ENCODE peak calls at places on chromosomes 13 and 19, in ten cellular contexts. Z, Y, W, C, R, A, B, I, K and E are unnamed samples.

GRCh38 chr13:35524192-35524591 is 47.7 kb upstream of the MAB21L1 start:
- DNase-seq in Z (no peak), Y (no peak), W (no peak), C (no peak), R (no peak), A (no peak), B (no peak), I (no peak), K (no peak), E (no peak)

GRCh38 chr13:79270859-79271258 is 135.2 kb downstream of the RBM26 start:
- DNase-seq in Z (no peak), Y (no peak), W (no peak), C (no peak), R (no peak), A (no peak), B (no peak), I (no peak), K (no peak), E (no peak)

GRCh38 chr19:7897289-7897688 is 6.4 kb upstream of the MAP2K7 start:
- DNase-seq in Z (no peak), Y (no peak), W (no peak), C (no peak), R (peak), A (no peak), B (no peak), I (no peak), K (no peak), E (no peak)

GRCh38 chr13:97726664-97727235 is 226.7 kb upstream of the IPO5 start:
- DNase-seq in Z (no peak), Y (no peak), W (no peak), C (peak), R (no peak), A (no peak), B (no peak), I (no peak), K (no peak), E (no peak)

GRCh38 chr13:40878321-40878720 is 88.9 kb downstream of the SLC25A15 start:
- DNase-seq in Z (no peak), Y (no peak), W (no peak), C (peak), R (no peak), A (no peak), B (no peak), I (no peak), K (peak), E (no peak)

GRCh38 chr13:109778102-109778542 is 8.3 kb downstream of the IRS2 start:
- DNase-seq in Z (no peak), Y (no peak), W (no peak), C (peak), R (no peak), A (no peak), B (no peak), I (no peak), K (peak), E (no peak)

GRCh38 chr19:44653977-44654784 is 10.5 kb downstream of the PVR start:
- DNase-seq in Z (peak), Y (no peak), W (peak), C (peak), R (peak), A (peak), B (peak), I (peak), K (peak), E (no peak)

GRCh38 chr19:32519023-32519422 is 62.0 kb upstream of the PDCD5 start:
- DNase-seq in Z (no peak), Y (no peak), W (no peak), C (peak), R (no peak), A (no peak), B (no peak), I (no peak), K (no peak), E (no peak)

GRCh38 chr19:536881-537404 is 5.4 kb downstream of the CDC34 start:
- DNase-seq in Z (no peak), Y (no peak), W (no peak), C (no peak), R (no peak), A (no peak), B (no peak), I (no peak), K (no peak), E (peak)

GRCh38 chr19:1018932-1019615 is 1.8 kb downstream of the TMEM259 start:
- DNase-seq in Z (no peak), Y (no peak), W (no peak), C (no peak), R (no peak), A (no peak), B (peak), I (no peak), K (no peak), E (no peak)

GRCh38 chr13:39452412-39452811 is 150.6 kb downstream of the LHFPL6 start:
- DNase-seq in Z (no peak), Y (peak), W (no peak), C (peak), R (no peak), A (no peak), B (no peak), I (no peak), K (no peak), E (no peak)

GRCh38 chr19:2289714-2290435 is 7.9 kb upstream of the PEAK3 start:
- DNase-seq in Z (no peak), Y (no peak), W (no peak), C (no peak), R (peak), A (peak), B (peak), I (no peak), K (no peak), E (no peak)

GRCh38 chr19:58349590-58349989 is 3.7 kb downstream of the A1BG start:
- DNase-seq in Z (no peak), Y (no peak), W (no peak), C (no peak), R (no peak), A (no peak), B (no peak), I (no peak), K (no peak), E (no peak)

GRCh38 chr19:7415163-7415856 is 66.6 kb downstream of the ARHGEF18 start:
- DNase-seq in Z (no peak), Y (no peak), W (no peak), C (peak), R (peak), A (no peak), B (no peak), I (no peak), K (peak), E (no peak)

GRCh38 chr19:14059093-14059480 is 2.8 kb downstream of the PALM3 start:
- DNase-seq in Z (peak), Y (no peak), W (peak), C (no peak), R (no peak), A (peak), B (no peak), I (peak), K (no peak), E (no peak)

GRCh38 chr13:19597523-19597922 is 35.9 kb upstream of the MPHOSPH8 start:
- DNase-seq in Z (no peak), Y (no peak), W (no peak), C (peak), R (no peak), A (no peak), B (no peak), I (no peak), K (peak), E (no peak)

GRCh38 chr13:21917046-21918010 is 246.5 kb downstream of the FGF9 start:
- DNase-seq in Z (no peak), Y (no peak), W (no peak), C (no peak), R (no peak), A (no peak), B (no peak), I (no peak), K (peak), E (no peak)

GRCh38 chr19:38840583-38840968 is 9.0 kb upstream of the ECH1 start:
- DNase-seq in Z (no peak), Y (no peak), W (no peak), C (no peak), R (no peak), A (no peak), B (no peak), I (no peak), K (no peak), E (no peak)

GRCh38 chr19:51733742-51734522 is 10.1 kb upstream of the HAS1 start:
- DNase-seq in Z (no peak), Y (no peak), W (no peak), C (no peak), R (no peak), A (no peak), B (no peak), I (no peak), K (no peak), E (no peak)

GRCh38 chr13:98206946-98207345 is 29.9 kb upstream of the RNF113B start:
- DNase-seq in Z (no peak), Y (peak), W (no peak), C (peak), R (no peak), A (no peak), B (no peak), I (no peak), K (peak), E (no peak)

GRCh38 chr13:25768726-25769270 is 283.0 kb downstream of the SHISA2 start:
- DNase-seq in Z (no peak), Y (no peak), W (no peak), C (peak), R (no peak), A (no peak), B (no peak), I (peak), K (no peak), E (no peak)

GRCh38 chr13:77952737-77953136 is 34.1 kb upstream of the EDNRB start:
- DNase-seq in Z (no peak), Y (no peak), W (no peak), C (no peak), R (no peak), A (no peak), B (no peak), I (no peak), K (no peak), E (no peak)

GRCh38 chr19:1445932-1446712 is 3.8 kb upstream of the APC2 start:
- DNase-seq in Z (peak), Y (no peak), W (peak), C (no peak), R (no peak), A (peak), B (no peak), I (no peak), K (no peak), E (peak)

GRCh38 chr19:50555033-50555432 is 13.2 kb downstream of the LRRC4B start:
- DNase-seq in Z (no peak), Y (no peak), W (no peak), C (no peak), R (no peak), A (no peak), B (no peak), I (no peak), K (no peak), E (no peak)

GRCh38 chr19:17555929-17556813 is 722 bp downstream of the COLGALT1 start:
- DNase-seq in Z (peak), Y (no peak), W (peak), C (peak), R (peak), A (peak), B (peak), I (peak), K (peak), E (peak)

GRCh38 chr19:28948531-28948930 is 264.4 kb downstream of the UQCRFS1 start:
- DNase-seq in Z (no peak), Y (no peak), W (no peak), C (no peak), R (no peak), A (no peak), B (no peak), I (no peak), K (no peak), E (no peak)

GRCh38 chr19:8403098-8403819 is 9.8 kb upstream of the MARCHF2 start:
- DNase-seq in Z (no peak), Y (no peak), W (no peak), C (no peak), R (no peak), A (no peak), B (no peak), I (no peak), K (no peak), E (no peak)

GRCh38 chr13:34246511-34246910 is 428.6 kb downstream of the RFC3 start:
- DNase-seq in Z (no peak), Y (no peak), W (no peak), C (peak), R (no peak), A (no peak), B (no peak), I (no peak), K (no peak), E (no peak)

GRCh38 chr13:46165485-46166220 is 16.3 kb downstream of the LCP1 start:
- DNase-seq in Z (no peak), Y (no peak), W (no peak), C (peak), R (no peak), A (no peak), B (no peak), I (no peak), K (no peak), E (no peak)

GRCh38 chr19:46737761-46738171 is 8.1 kb upstream of the FKRP start:
- DNase-seq in Z (no peak), Y (no peak), W (no peak), C (no peak), R (no peak), A (no peak), B (no peak), I (no peak), K (no peak), E (no peak)

GRCh38 chr13:24341439-24341838 is 32.1 kb downstream of the C1QTNF9 start:
- DNase-seq in Z (no peak), Y (no peak), W (no peak), C (no peak), R (no peak), A (no peak), B (no peak), I (no peak), K (peak), E (no peak)

GRCh38 chr13:34926513-34926912 is 15.6 kb upstream of the NBEA start:
- DNase-seq in Z (peak), Y (no peak), W (no peak), C (peak), R (no peak), A (peak), B (no peak), I (no peak), K (peak), E (no peak)

GRCh38 chr19:51565583-51565982 is 5.5 kb upstream of the ZNF175 start:
- DNase-seq in Z (no peak), Y (no peak), W (no peak), C (no peak), R (no peak), A (no peak), B (no peak), I (no peak), K (no peak), E (no peak)

GRCh38 chr13:96034662-96035061 is 18.5 kb downstream of the UGGT2 start:
- DNase-seq in Z (no peak), Y (no peak), W (no peak), C (no peak), R (peak), A (no peak), B (no peak), I (no peak), K (no peak), E (no peak)

GRCh38 chr13:102035969-102036368 is 365.9 kb downstream of the FGF14 start:
- DNase-seq in Z (no peak), Y (no peak), W (no peak), C (no peak), R (no peak), A (no peak), B (no peak), I (no peak), K (no peak), E (no peak)

GRCh38 chr13:98239156-98240076 is 62.3 kb upstream of the RNF113B start:
- DNase-seq in Z (no peak), Y (no peak), W (peak), C (no peak), R (no peak), A (no peak), B (no peak), I (no peak), K (no peak), E (no peak)

DNA sequence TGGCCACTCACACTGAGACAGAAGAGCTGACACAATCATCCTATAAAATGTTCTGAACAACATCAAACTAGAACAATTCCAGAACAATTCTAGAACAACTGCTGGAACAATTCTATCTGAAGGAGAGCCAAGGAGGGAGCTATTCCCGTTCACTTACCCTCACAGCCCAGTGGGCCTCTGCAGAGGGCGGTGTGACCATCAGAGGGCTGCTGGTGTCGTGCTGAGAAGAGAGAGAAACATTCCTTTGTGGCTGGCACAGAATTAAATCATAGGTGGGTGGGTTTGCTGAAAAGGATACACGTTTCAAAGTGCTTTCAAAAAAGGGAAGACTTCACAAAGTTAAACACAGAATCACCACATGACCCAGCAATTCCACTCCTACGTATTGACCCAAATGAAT is 35.0 kb downstream of the EPS15L1 start:
- DNase-seq in Z (no peak), Y (no peak), W (no peak), C (peak), R (no peak), A (no peak), B (no peak), I (no peak), K (no peak), E (no peak)
- TF ChIP-seq CTCF in Z (no peak), Y (no peak), W (no peak), C (peak), R (no peak), A (no peak), B (no peak), I (no peak), K (no peak), E (no peak)

DNA sequence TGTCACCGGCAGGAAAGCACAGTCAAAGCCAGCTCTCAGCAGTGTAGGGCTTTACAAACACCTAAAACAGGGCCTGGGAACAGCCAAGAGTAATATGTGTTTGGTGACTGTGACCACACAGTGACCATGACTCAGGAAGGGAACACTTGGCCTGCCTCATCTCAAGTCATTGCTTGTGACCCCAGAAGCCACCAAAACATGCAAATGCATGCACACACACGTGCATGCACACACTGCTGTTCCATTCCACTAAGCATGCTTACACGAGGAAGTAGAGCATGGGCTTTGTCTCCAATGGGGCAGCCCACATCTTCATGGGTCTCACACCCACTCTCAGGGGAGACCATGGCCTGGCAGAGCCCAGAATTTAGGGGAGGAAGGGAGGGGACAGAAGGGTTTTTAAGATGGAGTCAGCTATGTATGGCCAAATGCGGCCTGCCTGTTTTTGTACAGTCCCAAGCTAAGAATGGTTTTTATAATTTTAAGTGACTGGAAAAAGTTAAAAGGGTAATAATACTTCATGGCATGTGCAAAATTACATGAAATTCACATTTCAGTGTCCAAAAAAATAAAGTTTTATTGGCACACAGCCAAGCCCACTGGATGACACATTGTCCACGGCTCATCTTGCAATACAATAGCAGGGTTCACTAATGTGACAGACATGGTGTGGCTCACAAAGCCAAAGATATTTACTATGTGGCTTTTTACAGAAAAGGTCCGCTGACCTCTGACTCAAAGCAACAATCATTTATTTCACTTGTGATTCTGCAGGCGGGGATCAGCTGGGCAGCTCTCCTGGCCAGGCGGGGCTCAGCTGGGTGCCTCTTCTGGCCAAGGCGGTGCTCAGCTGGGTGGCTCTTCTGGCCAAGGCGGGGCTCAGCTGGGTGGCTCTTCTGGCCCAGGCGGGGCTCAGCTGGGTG is 17.3 kb downstream of the ZFR2 start:
- DNase-seq in Z (no peak), Y (no peak), W (no peak), C (no peak), R (no peak), A (no peak), B (no peak), I (no peak), K (no peak), E (no peak)
- TF ChIP-seq CTCF in Z (no peak), Y (no peak), W (no peak), C (no peak), R (no peak), A (no peak), B (no peak), I (no peak), K (no peak), E (no peak)

DNA sequence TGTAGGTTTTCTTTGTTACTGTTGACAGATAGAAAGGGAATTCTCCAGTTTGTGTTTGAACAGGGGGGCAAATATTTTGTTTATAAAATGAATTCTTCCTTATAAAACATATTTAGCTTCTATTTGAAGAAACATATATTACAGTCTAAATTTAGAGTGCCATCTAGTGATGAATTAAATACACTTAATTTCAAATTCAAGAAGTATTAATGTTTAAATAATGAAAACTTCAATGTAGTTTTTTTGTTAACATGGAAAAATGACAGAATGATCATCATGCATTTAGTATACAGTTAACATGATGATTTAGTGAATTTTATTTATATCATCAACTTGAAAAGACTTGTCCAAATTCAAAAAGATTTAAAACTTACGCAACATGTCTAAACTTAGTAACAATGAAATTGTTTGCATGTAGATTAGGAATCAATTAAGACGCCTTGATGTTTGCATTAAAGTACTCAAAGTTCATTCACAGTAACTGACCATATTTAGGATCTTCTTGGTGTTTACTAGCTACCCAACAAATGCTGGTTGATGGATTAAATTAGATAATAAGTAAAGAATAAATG is 765.9 kb upstream of the SLITRK1 start:
- DNase-seq in Z (no peak), Y (no peak), W (no peak), C (no peak), R (no peak), A (no peak), B (no peak), I (no peak), K (no peak), E (no peak)
- TF ChIP-seq CTCF in Z (no peak), Y (no peak), W (no peak), C (no peak), R (no peak), A (no peak), B (peak), I (no peak), K (peak), E (no peak)

GRCh38 chr19:35742121-35742724 is at the start of gene IGFLR1:
- DNase-seq in Z (no peak), Y (no peak), W (no peak), C (no peak), R (no peak), A (no peak), B (no peak), I (no peak), K (no peak), E (no peak)

GRCh38 chr19:35739275-35740107 is 2.8 kb downstream of the IGFLR1 start:
- DNase-seq in Z (no peak), Y (no peak), W (no peak), C (no peak), R (no peak), A (no peak), B (no peak), I (no peak), K (no peak), E (no peak)

GRCh38 chr19:35740108-35740422 is 2.2 kb downstream of the IGFLR1 start:
- DNase-seq in Z (no peak), Y (no peak), W (no peak), C (no peak), R (no peak), A (no peak), B (no peak), I (no peak), K (no peak), E (no peak)

GRCh38 chr19:35740423-35741215 is 1.6 kb downstream of the IGFLR1 start:
- DNase-seq in Z (peak), Y (peak), W (peak), C (peak), R (peak), A (peak), B (peak), I (peak), K (peak), E (peak)

DNA sequence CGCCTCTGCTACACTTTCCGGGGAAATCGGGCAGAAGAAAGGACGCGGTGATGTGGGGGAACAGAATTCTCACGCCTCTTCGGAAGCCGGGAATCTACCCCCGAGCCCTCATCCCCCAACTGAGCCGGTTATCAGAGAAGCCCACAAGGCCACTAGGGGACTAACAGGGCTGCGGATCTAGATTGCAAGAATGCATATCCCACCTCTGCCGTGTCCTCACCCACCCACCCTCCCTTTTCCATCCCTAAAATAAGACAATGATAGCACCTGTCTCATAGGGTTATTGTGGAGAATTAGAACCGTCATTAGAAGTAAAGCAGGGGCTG is 1.1 kb downstream of the IGFLR1 start:
- DNase-seq in Z (no peak), Y (no peak), W (no peak), C (no peak), R (no peak), A (no peak), B (no peak), I (no peak), K (no peak), E (no peak)
- TF ChIP-seq CTCF in Z (no peak), Y (no peak), W (peak), C (no peak), R (no peak), A (peak), B (no peak), I (no peak), K (no peak), E (no peak)